ENCODE peak calls at places on chromosomes 3 and 15, in five cellular contexts. O, A, S, V and F are unnamed samples.

GRCh38 chr15:38266247-38266996 is 13.8 kb downstream of the SPRED1 start:
- DNase-seq in O (no peak), A (peak; percentile 65), S (no peak), V (no peak), F (no peak)

GRCh38 chr3:168154101-168154500 is 58.4 kb upstream of the GOLIM4 start:
- DNase-seq in O (no peak), A (no peak), S (no peak), V (no peak), F (no peak)

GRCh38 chr15:67105065-67105951 is 39.9 kb downstream of the SMAD3 start:
- DNase-seq in O (no peak), A (peak; percentile 99), S (peak; percentile 82), V (no peak), F (peak; percentile 97)

GRCh38 chr3:1400571-1400970 is 307.7 kb downstream of the CNTN6 start:
- DNase-seq in O (no peak), A (no peak), S (no peak), V (no peak), F (no peak)

GRCh38 chr15:39320355-39320754 is 260.5 kb upstream of the THBS1 start:
- DNase-seq in O (no peak), A (no peak), S (no peak), V (no peak), F (no peak)

GRCh38 chr3:28349397-28350000 is 875 bp upstream of the AZI2 start:
- DNase-seq in O (no peak), A (peak; percentile 72), S (no peak), V (no peak), F (no peak)

GRCh38 chr3:9226326-9226725 is 23.1 kb downstream of the SRGAP3 start:
- DNase-seq in O (no peak), A (peak; percentile 87), S (no peak), V (no peak), F (no peak)

GRCh38 chr15:66873856-66874255 is 171.8 kb downstream of the SMAD6 start:
- DNase-seq in O (peak; percentile 11), A (no peak), S (no peak), V (no peak), F (no peak)

GRCh38 chr3:69194431-69195183 is 72.2 kb upstream of the LMOD3 start:
- DNase-seq in O (no peak), A (no peak), S (no peak), V (no peak), F (no peak)

GRCh38 chr3:41259449-41260062 is 60.3 kb downstream of the CTNNB1 start:
- DNase-seq in O (no peak), A (peak; percentile 33), S (no peak), V (no peak), F (peak; percentile 47)

GRCh38 chr3:61162965-61163364 is 88.3 kb downstream of the FHIT start:
- DNase-seq in O (no peak), A (no peak), S (no peak), V (no peak), F (no peak)

GRCh38 chr3:71048948-71049347 is 534.6 kb downstream of the FOXP1 start:
- DNase-seq in O (no peak), A (no peak), S (no peak), V (no peak), F (no peak)

GRCh38 chr3:10518506-10519150 is 13.2 kb upstream of the ATP2B2 start:
- DNase-seq in O (peak; percentile 27), A (peak; percentile 91), S (no peak), V (peak; percentile 27), F (no peak)

GRCh38 chr3:77320514-77320913 is 280.6 kb downstream of the ROBO2 start:
- DNase-seq in O (no peak), A (peak; percentile 21), S (no peak), V (no peak), F (no peak)

GRCh38 chr3:30751610-30752299 is 142.7 kb downstream of the GADL1 start:
- DNase-seq in O (peak; percentile 76), A (peak; percentile 26), S (peak; percentile 25), V (peak; percentile 38), F (no peak)

GRCh38 chr15:81480645-81481053 is 106.6 kb upstream of the TMC3 start:
- DNase-seq in O (peak; percentile 55), A (peak; percentile 19), S (no peak), V (no peak), F (peak; percentile 5)

GRCh38 chr15:100350434-100351226 is 8.9 kb upstream of the ADAMTS17 start:
- DNase-seq in O (no peak), A (peak; percentile 26), S (peak; percentile 72), V (no peak), F (no peak)

GRCh38 chr3:190399677-190400076 is 11.7 kb downstream of the CLDN16 start:
- DNase-seq in O (no peak), A (no peak), S (no peak), V (no peak), F (no peak)

GRCh38 chr3:25080461-25080860 is 347.6 kb upstream of the RARB start:
- DNase-seq in O (no peak), A (peak; percentile 8), S (no peak), V (no peak), F (no peak)

GRCh38 chr15:68264282-68264681 is 13.3 kb upstream of the FEM1B start:
- DNase-seq in O (no peak), A (no peak), S (no peak), V (no peak), F (no peak)

GRCh38 chr3:33092496-33093254 is 4.3 kb downstream of the GLB1 start:
- DNase-seq in O (no peak), A (no peak), S (no peak), V (no peak), F (no peak)

GRCh38 chr3:33096103-33096868 is 660 bp downstream of the GLB1 start:
- DNase-seq in O (peak; percentile 70), A (peak; percentile 18), S (peak; percentile 37), V (no peak), F (no peak)

GRCh38 chr3:33089515-33089914 is 7.4 kb downstream of the GLB1 start:
- DNase-seq in O (no peak), A (no peak), S (no peak), V (no peak), F (no peak)

GRCh38 chr3:33091746-33092145 is 5.2 kb downstream of the GLB1 start:
- DNase-seq in O (no peak), A (no peak), S (no peak), V (no peak), F (no peak)

DNA sequence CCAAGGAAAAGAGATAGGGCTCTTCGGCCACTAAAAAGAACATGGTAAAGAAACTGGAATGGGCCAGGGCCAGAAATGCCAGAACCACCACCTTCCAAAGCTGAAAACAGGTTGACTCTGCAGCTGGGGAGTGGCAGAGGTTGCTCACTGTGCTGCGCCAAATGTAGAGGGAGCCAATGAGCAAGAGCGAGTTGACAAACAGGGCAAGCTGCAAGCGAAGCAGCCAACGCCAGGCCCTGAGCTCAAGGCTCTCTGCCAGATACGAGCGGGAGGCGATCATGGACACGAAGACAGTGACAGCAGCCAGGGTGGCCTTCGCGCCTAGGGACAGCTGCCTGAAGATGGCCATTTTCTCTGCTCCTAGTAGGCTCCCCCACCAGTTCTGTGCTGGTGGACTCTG is 3.1 kb downstream of the GLB1 start:
- DNase-seq in O (no peak), A (no peak), S (no peak), V (no peak), F (no peak)
- TF ChIP-seq CTCF in O (no peak), A (no peak), S (no peak), V (no peak), F (no peak)

GRCh38 chr15:70316059-70316600 is 218.4 kb upstream of the TLE3 start:
- DNase-seq in O (peak; percentile 41), A (peak; percentile 52), S (no peak), V (no peak), F (no peak)

GRCh38 chr15:70315431-70315830 is 217.7 kb upstream of the TLE3 start:
- DNase-seq in O (peak; percentile 9), A (no peak), S (no peak), V (no peak), F (no peak)

GRCh38 chr15:70314018-70314354 is 216.3 kb upstream of the TLE3 start:
- DNase-seq in O (peak; percentile 15), A (no peak), S (no peak), V (no peak), F (no peak)

GRCh38 chr15:70313099-70314017 is 215.6 kb upstream of the TLE3 start:
- DNase-seq in O (peak; percentile 21), A (no peak), S (no peak), V (no peak), F (no peak)

DNA sequence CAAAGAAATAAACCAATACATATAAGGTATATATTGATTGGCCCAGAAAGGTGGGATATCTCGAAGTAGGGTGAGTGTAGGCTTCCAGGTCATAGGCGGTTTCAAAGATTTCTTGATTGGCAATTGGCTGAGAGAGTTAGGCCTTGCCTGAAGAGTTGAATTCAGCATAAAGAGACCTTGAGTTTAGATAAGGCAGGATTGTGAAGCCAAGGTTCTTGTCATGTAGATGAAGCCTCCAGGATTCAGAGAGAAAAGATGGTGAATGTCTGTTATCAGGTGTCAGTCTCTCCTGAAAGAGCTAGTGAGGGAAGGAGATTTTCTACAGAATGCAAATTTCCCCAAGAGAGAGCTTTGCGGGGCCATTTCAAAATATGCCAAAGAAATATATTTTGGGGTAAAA is 216.9 kb upstream of the TLE3 start:
- DNase-seq in O (peak; percentile 5), A (no peak), S (no peak), V (no peak), F (no peak)
- H3K4me3 ChIP-seq in O (no peak overlapping the region), A (no peak overlapping the region), S (no peak overlapping the region), V (no peak overlapping the region), F (no peak overlapping the region)

GRCh38 chr3:177084616-177085015 is 112.7 kb downstream of the TBL1XR1 start:
- DNase-seq in O (no peak), A (no peak), S (no peak), V (no peak), F (no peak)

GRCh38 chr3:177085784-177086183 is 111.5 kb downstream of the TBL1XR1 start:
- DNase-seq in O (no peak), A (no peak), S (no peak), V (no peak), F (no peak)

GRCh38 chr3:177079684-177080083 is 117.6 kb downstream of the TBL1XR1 start:
- DNase-seq in O (no peak), A (no peak), S (no peak), V (no peak), F (no peak)

GRCh38 chr3:177080122-177080521 is 117.2 kb downstream of the TBL1XR1 start:
- DNase-seq in O (no peak), A (no peak), S (no peak), V (no peak), F (no peak)
- H3K36me3 ChIP-seq in O (no peaks in the 10 kb centered on the region), A (peaks cover 4% of the 10 kb centered on the region), S (no peaks in the 10 kb centered on the region), V (peaks cover 3% of the 10 kb centered on the region), F (no peaks in the 10 kb centered on the region)

DNA sequence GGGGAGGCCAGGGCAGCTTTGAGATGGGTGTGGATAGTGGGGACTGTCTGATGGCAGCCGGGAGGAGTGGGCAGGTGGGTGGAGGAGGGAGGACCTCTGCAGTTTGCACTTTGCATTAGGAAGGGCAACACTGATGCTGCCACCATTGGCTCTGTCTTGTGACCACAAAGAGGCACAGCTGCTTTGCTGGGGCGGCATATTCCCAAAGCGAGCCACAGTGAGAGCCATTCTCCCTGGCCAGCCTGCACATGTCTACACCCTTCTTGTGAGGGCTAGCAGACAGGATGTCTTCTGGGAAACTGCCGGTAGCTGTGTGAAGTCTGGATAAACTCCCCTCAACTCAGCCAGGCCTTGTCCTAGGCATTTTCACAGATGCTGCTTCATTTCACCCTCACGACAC is 38.3 kb downstream of the CCNB2 start:
- DNase-seq in O (no peak), A (no peak), S (no peak), V (no peak), F (no peak)
- TF ChIP-seq CTCF in O (no peak), A (no peak), S (no peak), V (no peak), F (no peak)